ENCODE peak calls at places on chromosomes 11 and 22, in eight cellular contexts. B, T, I, Z, H, R, G and A are unnamed samples.

GRCh38 chr11:22832315-22833041 is 2.9 kb upstream of the SVIP start:
- DNase-seq in B (no peak), T (no peak), I (no peak), Z (no peak), H (peak; percentile 16), R (no peak), G (peak; percentile 63), A (no peak)

GRCh38 chr22:49657275-49657973 is 170.2 kb downstream of the BRD1 start:
- DNase-seq in B (peak; percentile 60), T (no peak), I (peak; percentile 76), Z (peak; percentile 40), H (no peak), R (no peak), G (no peak), A (peak; percentile 82)

GRCh38 chr11:88779551-88779950 is 286.2 kb downstream of the GRM5 start:
- DNase-seq in B (no peak), T (no peak), I (no peak), Z (no peak), H (peak; percentile 98), R (no peak), G (no peak), A (no peak)

GRCh38 chr11:125588505-125588904 is 4.1 kb upstream of the STT3A start:
- DNase-seq in B (no peak), T (no peak), I (no peak), Z (no peak), H (peak; percentile 36), R (no peak), G (no peak), A (no peak)

GRCh38 chr22:22520667-22521602 is 865 bp upstream of the ZNF280A start:
- DNase-seq in B (no peak), T (no peak), I (no peak), Z (no peak), H (no peak), R (no peak), G (no peak), A (no peak)

GRCh38 chr11:11843233-11843632 is 1.5 kb downstream of the USP47 start:
- DNase-seq in B (no peak), T (no peak), I (no peak), Z (peak; percentile 36), H (peak; percentile 95), R (no peak), G (no peak), A (no peak)

GRCh38 chr22:26394787-26395186 is 34.3 kb upstream of the ASPHD2 start:
- DNase-seq in B (no peak), T (no peak), I (no peak), Z (no peak), H (no peak), R (no peak), G (no peak), A (no peak)

GRCh38 chr11:130310622-130311021 is 4.1 kb downstream of the ZBTB44 start:
- DNase-seq in B (no peak), T (no peak), I (no peak), Z (no peak), H (no peak), R (no peak), G (no peak), A (no peak)

GRCh38 chr11:64726211-64726641 is 3.2 kb upstream of the NRXN2 start:
- DNase-seq in B (no peak), T (no peak), I (no peak), Z (no peak), H (no peak), R (no peak), G (no peak), A (no peak)

GRCh38 chr11:71420455-71421241 is 27.5 kb downstream of the DHCR7 start:
- DNase-seq in B (no peak), T (peak; percentile 5), I (no peak), Z (peak; percentile 62), H (peak; percentile 66), R (peak; percentile 57), G (no peak), A (peak; percentile 51)

GRCh38 chr11:134293119-134294113 is 17.2 kb downstream of the GLB1L3 start:
- DNase-seq in B (no peak), T (no peak), I (no peak), Z (no peak), H (no peak), R (no peak), G (no peak), A (no peak)

GRCh38 chr11:35986958-35987357 is 43.1 kb downstream of the LDLRAD3 start:
- DNase-seq in B (no peak), T (no peak), I (no peak), Z (no peak), H (no peak), R (no peak), G (no peak), A (no peak)

GRCh38 chr22:37060801-37061610 is 9.5 kb downstream of the KCTD17 start:
- DNase-seq in B (peak; percentile 65), T (no peak), I (no peak), Z (peak; percentile 61), H (no peak), R (no peak), G (no peak), A (peak; percentile 39)

GRCh38 chr11:88384678-88385015 is 47.1 kb upstream of the CTSC start:
- DNase-seq in B (no peak), T (no peak), I (no peak), Z (peak; percentile 45), H (no peak), R (no peak), G (no peak), A (no peak)

GRCh38 chr11:87600938-87601337 is 563.2 kb downstream of the TMEM135 start:
- DNase-seq in B (no peak), T (no peak), I (no peak), Z (no peak), H (no peak), R (no peak), G (no peak), A (no peak)

GRCh38 chr11:6812391-6813005 is 13.0 kb upstream of the OR6A2 start:
- DNase-seq in B (no peak), T (no peak), I (no peak), Z (peak; percentile 68), H (peak; percentile 48), R (peak; percentile 29), G (no peak), A (peak; percentile 47)

GRCh38 chr11:44944853-44945235 is 5.8 kb downstream of the TP53I11 start:
- DNase-seq in B (no peak), T (no peak), I (no peak), Z (no peak), H (no peak), R (no peak), G (no peak), A (no peak)

GRCh38 chr11:61195710-61196109 is 7.6 kb upstream of the PGA3 start:
- DNase-seq in B (no peak), T (no peak), I (no peak), Z (no peak), H (no peak), R (no peak), G (no peak), A (no peak)

GRCh38 chr22:27801616-27802388 is at the start of gene MN1:
- DNase-seq in B (peak; percentile 26), T (no peak), I (peak; percentile 85), Z (peak; percentile 18), H (peak; percentile 26), R (peak; percentile 66), G (no peak), A (peak; percentile 44)